ENCODE peak calls at places on chromosomes 3 and 15, in eight cellular contexts. E is HT1080, D is NCI-H1417, H is mesothelial cell of epicardium, A is Daoy, N is T-helper 1 cell, Z is ascending aorta, P is M059J. T is an unnamed sample.
A peak's percentile ranks its signal among the peaks of the same experiment; 100 is the strongest.

GRCh38 chr15:20341901-20342605 is 199.5 kb downstream of the GOLGA6L6 start:
- DNase-seq in N (peak; percentile 58), H (peak; percentile 89), E (no peak), D (no peak), Z (peak; percentile 89), P (no peak), A (peak; percentile 76), T (peak; percentile 99)

GRCh38 chr3:171165499-171165921 is 139.0 kb upstream of the SLC2A2 start:
- DNase-seq in H (no peak), N (peak; percentile 40), A (no peak), E (no peak), D (no peak), P (no peak), Z (no peak), T (no peak)

GRCh38 chr15:67641453-67641852 is 99.0 kb downstream of the MAP2K5 start:
- DNase-seq in Z (no peak), E (no peak), H (no peak), N (no peak), D (peak; percentile 37), A (no peak), P (no peak), T (no peak)

GRCh38 chr15:77591960-77592613 is 40.6 kb downstream of the LINGO1 start:
- DNase-seq in E (no peak), D (no peak), P (no peak), H (no peak), A (no peak), Z (no peak), N (no peak), T (no peak)

GRCh38 chr3:33035596-33035995 is 61.4 kb downstream of the GLB1 start:
- DNase-seq in Z (no peak), P (peak; percentile 58), A (no peak), H (no peak), D (no peak), E (peak; percentile 78), N (no peak), T (no peak)

GRCh38 chr15:91156175-91156726 is 56.2 kb downstream of the SV2B start:
- DNase-seq in H (no peak), Z (no peak), D (no peak), N (no peak), E (no peak), A (no peak), P (no peak), T (no peak)

GRCh38 chr3:28924744-28925360 is 356.0 kb upstream of the RBMS3 start:
- DNase-seq in N (no peak), P (peak; percentile 33), Z (no peak), E (peak; percentile 50), H (no peak), A (peak; percentile 35), D (no peak), T (no peak)

GRCh38 chr3:111952086-111952485 is 26.7 kb upstream of the ABHD10 start:
- DNase-seq in A (no peak), D (no peak), Z (no peak), P (no peak), E (no peak), N (no peak), H (no peak), T (no peak)

GRCh38 chr3:106333911-106334618 is 465.3 kb upstream of the CBLB start:
- DNase-seq in N (peak; percentile 61), D (no peak), A (peak; percentile 33), P (peak; percentile 84), Z (no peak), H (no peak), E (peak; percentile 47), T (no peak)

GRCh38 chr15:87704276-87704675 is 552.3 kb downstream of the NTRK3 start:
- DNase-seq in H (no peak), P (no peak), A (no peak), Z (no peak), D (no peak), E (no peak), N (no peak), T (no peak)

GRCh38 chr3:132659370-132660055 is at the start of gene ACAD11:
- DNase-seq in D (peak; percentile 80), A (peak; percentile 75), N (peak; percentile 35), H (peak; percentile 67), E (peak; percentile 79), Z (peak; percentile 85), P (peak; percentile 80), T (no peak)

GRCh38 chr3:186220365-186220764 is 111.5 kb upstream of the ETV5 start:
- DNase-seq in N (no peak), H (no peak), P (peak; percentile 98), E (peak; percentile 71), A (peak; percentile 77), D (no peak), Z (no peak), T (no peak)

GRCh38 chr3:33001889-33002288 is 50.4 kb downstream of the CCR4 start:
- DNase-seq in D (no peak), P (no peak), A (no peak), N (no peak), H (no peak), E (no peak), Z (no peak), T (no peak)

GRCh38 chr15:89445553-89445952 is 50.8 kb downstream of the RHCG start:
- DNase-seq in H (no peak), P (no peak), Z (no peak), N (no peak), E (no peak), D (no peak), A (no peak), T (no peak)